ENCODE peak calls at places on chromosome 1, in four cellular contexts. I is GM12864, R is activated gamma-delta T cell treated with Interleukin-2 at 50 U/mL for 16 hours, C is left ventricle myocardium superior. G is an unnamed sample.

GRCh38 chr1:228968841-228969606 is 233.7 kb downstream of the RHOU start:
- DNase-seq in I (no peak), C (no peak), R (no peak), G (no peak)

GRCh38 chr1:22184892-22185612 is 42.2 kb upstream of the WNT4 start:
- DNase-seq in C (no peak), I (no peak), R (no peak), G (peak)

GRCh38 chr1:234118911-234119310 is 214.4 kb downstream of the SLC35F3 start:
- DNase-seq in I (no peak), R (no peak), C (no peak), G (no peak)

GRCh38 chr1:11013160-11013531 is 692 bp downstream of the TARDBP start:
- DNase-seq in R (no peak), I (no peak), C (no peak), G (no peak)

GRCh38 chr1:75732703-75733102 is 8.2 kb downstream of the ACADM start:
- DNase-seq in I (no peak), R (no peak), C (no peak), G (no peak)

GRCh38 chr1:183461350-183461749 is 10.9 kb upstream of the SMG7 start:
- DNase-seq in R (no peak), I (no peak), C (no peak), G (peak)

GRCh38 chr1:21663951-21664805 is 5.0 kb downstream of the RAP1GAP start:
- DNase-seq in R (no peak), I (no peak), C (no peak), G (no peak)

GRCh38 chr1:11752359-11753208 is 9.4 kb upstream of the C1orf167 start:
- DNase-seq in R (no peak), I (no peak), C (no peak), G (no peak)

GRCh38 chr1:28456078-28456477 is 49.8 kb upstream of the RCC1 start:
- DNase-seq in C (no peak), R (no peak), I (peak), G (no peak)

GRCh38 chr1:246450485-246451251 is 56.4 kb downstream of the SMYD3 start:
- DNase-seq in I (no peak), R (no peak), C (no peak), G (peak)

GRCh38 chr1:28860332-28861073 is 48.5 kb downstream of the OPRD1 start:
- DNase-seq in C (no peak), R (no peak), I (no peak), G (peak)

GRCh38 chr1:117561071-117561470 is 44.8 kb upstream of the TENT5C start:
- DNase-seq in R (no peak), C (no peak), I (no peak), G (no peak)

GRCh38 chr1:236518343-236518742 is 5.4 kb upstream of the LGALS8 start:
- DNase-seq in R (no peak), C (no peak), I (no peak), G (no peak)

GRCh38 chr1:67094191-67094590 is 40.2 kb upstream of the SLC35D1 start:
- DNase-seq in I (no peak), C (no peak), R (no peak), G (no peak)

GRCh38 chr1:32334864-32335618 is 992 bp downstream of the MARCKSL1 start:
- DNase-seq in I (no peak), R (peak), C (peak), G (peak)

G was measured in HT-29.